ENCODE peak calls at places on chromosome 14, in five cellular contexts. One of them, this sample, is unnamed.

GRCh38 chr14:89399594-89400068 is 17.4 kb downstream of the FOXN3 start:
- DNase-seq in astrocyte: peak
- DNase-seq in PC-3: no peak
- DNase-seq in hepatocyte: peak
- DNase-seq in mammary epithelial cell: no peak
- DNase-seq in this sample: peak

GRCh38 chr14:90666571-90666970 is 149.7 kb downstream of the TTC7B start:
- DNase-seq in hepatocyte: no peak
- DNase-seq in mammary epithelial cell: no peak
- DNase-seq in PC-3: peak
- DNase-seq in astrocyte: no peak
- DNase-seq in this sample: no peak

GRCh38 chr14:51848120-51848519 is 12.3 kb upstream of the GNG2 start:
- DNase-seq in hepatocyte: no peak
- DNase-seq in astrocyte: no peak
- DNase-seq in mammary epithelial cell: peak
- DNase-seq in PC-3: no peak
- DNase-seq in this sample: no peak

GRCh38 chr14:61147369-61147897 is 133.7 kb downstream of the TMEM30B start:
- DNase-seq in hepatocyte: no peak
- DNase-seq in mammary epithelial cell: peak
- DNase-seq in astrocyte: peak
- DNase-seq in PC-3: no peak
- DNase-seq in this sample: peak

GRCh38 chr14:102029956-102030355 is 56.9 kb downstream of the HSP90AA1 start:
- DNase-seq in hepatocyte: no peak
- DNase-seq in mammary epithelial cell: no peak
- DNase-seq in astrocyte: peak
- DNase-seq in PC-3: peak
- DNase-seq in this sample: peak

GRCh38 chr14:49207451-49207850 is 378.7 kb downstream of the RPS29 start:
- DNase-seq in mammary epithelial cell: no peak
- DNase-seq in hepatocyte: no peak
- DNase-seq in PC-3: no peak
- DNase-seq in astrocyte: no peak
- DNase-seq in this sample: no peak

GRCh38 chr14:53630336-53630735 is 326.3 kb downstream of the BMP4 start:
- DNase-seq in hepatocyte: no peak
- DNase-seq in astrocyte: peak
- DNase-seq in PC-3: no peak
- DNase-seq in mammary epithelial cell: no peak
- DNase-seq in this sample: no peak

GRCh38 chr14:81849714-81850113 is 316.1 kb upstream of the SEL1L start:
- DNase-seq in PC-3: no peak
- DNase-seq in mammary epithelial cell: no peak
- DNase-seq in hepatocyte: no peak
- DNase-seq in astrocyte: no peak
- DNase-seq in this sample: no peak

GRCh38 chr14:22484638-22485037 is 104.4 kb downstream of the DAD1 start:
- DNase-seq in mammary epithelial cell: no peak
- DNase-seq in astrocyte: peak
- DNase-seq in PC-3: no peak
- DNase-seq in hepatocyte: peak
- DNase-seq in this sample: no peak

GRCh38 chr14:63663428-63664142 is 21.9 kb upstream of the WDR89 start:
- DNase-seq in mammary epithelial cell: no peak
- DNase-seq in astrocyte: no peak
- DNase-seq in hepatocyte: no peak
- DNase-seq in PC-3: no peak
- DNase-seq in this sample: no peak

GRCh38 chr14:52332269-52332668 is 18.2 kb downstream of the PTGER2 start:
- DNase-seq in PC-3: no peak
- DNase-seq in hepatocyte: no peak
- DNase-seq in mammary epithelial cell: no peak
- DNase-seq in astrocyte: peak
- DNase-seq in this sample: peak

GRCh38 chr14:104422301-104423223 is 157.0 kb upstream of the C14orf180 start:
- DNase-seq in hepatocyte: no peak
- DNase-seq in astrocyte: no peak
- DNase-seq in PC-3: no peak
- DNase-seq in mammary epithelial cell: no peak
- DNase-seq in this sample: no peak

GRCh38 chr14:93009471-93010117 is 86.6 kb downstream of the CHGA start:
- DNase-seq in PC-3: no peak
- DNase-seq in astrocyte: no peak
- DNase-seq in hepatocyte: no peak
- DNase-seq in mammary epithelial cell: no peak
- DNase-seq in this sample: no peak

GRCh38 chr14:28766505-28767238 is at the start of gene FOXG1:
- DNase-seq in astrocyte: no peak
- DNase-seq in mammary epithelial cell: no peak
- DNase-seq in PC-3: no peak
- DNase-seq in hepatocyte: no peak
- DNase-seq in this sample: peak

GRCh38 chr14:70585221-70585620 is 15.2 kb downstream of the MED6 start:
- DNase-seq in astrocyte: no peak
- DNase-seq in PC-3: peak
- DNase-seq in mammary epithelial cell: peak
- DNase-seq in hepatocyte: no peak
- DNase-seq in this sample: no peak

GRCh38 chr14:66473223-66473622 is 12.9 kb upstream of the CCDC196 start:
- DNase-seq in hepatocyte: no peak
- DNase-seq in mammary epithelial cell: no peak
- DNase-seq in astrocyte: no peak
- DNase-seq in PC-3: no peak
- DNase-seq in this sample: no peak

GRCh38 chr14:105490572-105491365 is at the start of gene TEDC1:
- DNase-seq in hepatocyte: peak
- DNase-seq in PC-3: peak
- DNase-seq in mammary epithelial cell: peak
- DNase-seq in astrocyte: peak
- DNase-seq in this sample: peak
- TF ChIP-seq EZH2 in hepatocyte: no peak
- TF ChIP-seq EZH2 in PC-3: no peak
- TF ChIP-seq EZH2 in mammary epithelial cell: no peak
- TF ChIP-seq EZH2 in astrocyte: peak
- TF ChIP-seq EZH2 in this sample: peak

DNA sequence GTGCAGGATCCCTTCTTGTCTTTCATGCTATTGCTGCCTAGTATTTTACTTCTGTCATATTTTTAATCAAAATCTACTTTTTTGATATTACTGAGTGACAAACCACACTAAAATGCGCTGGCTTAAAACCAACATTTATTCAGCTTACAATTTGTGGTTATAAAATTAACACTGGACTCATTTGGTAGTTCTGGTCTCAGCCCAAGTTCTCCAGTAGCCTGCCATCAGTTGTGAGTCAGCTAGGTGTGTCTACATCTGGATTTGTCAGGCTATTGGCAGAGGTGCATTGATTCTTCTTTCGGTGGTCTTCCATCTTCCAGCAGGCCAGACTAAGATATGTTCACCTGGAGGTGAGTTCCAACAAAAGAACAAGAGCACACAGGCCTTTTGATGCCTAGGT is 765.1 kb upstream of the FBXO33 start:
- DNase-seq in astrocyte: peak
- DNase-seq in PC-3: peak
- DNase-seq in mammary epithelial cell: no peak
- DNase-seq in hepatocyte: no peak
- DNase-seq in this sample: peak
- H2AFZ ChIP-seq in astrocyte: no peak
- H2AFZ ChIP-seq in PC-3: no peak
- H2AFZ ChIP-seq in mammary epithelial cell: no peak
- H2AFZ ChIP-seq in hepatocyte: no peak
- H2AFZ ChIP-seq in this sample: no peak

GRCh38 chr14:31291210-31291609 is 83.6 kb upstream of the HECTD1 start:
- DNase-seq in PC-3: no peak
- DNase-seq in astrocyte: peak
- DNase-seq in mammary epithelial cell: no peak
- DNase-seq in hepatocyte: no peak
- DNase-seq in this sample: peak

GRCh38 chr14:31287294-31287972 is 79.8 kb upstream of the HECTD1 start:
- DNase-seq in hepatocyte: no peak
- DNase-seq in astrocyte: no peak
- DNase-seq in mammary epithelial cell: no peak
- DNase-seq in PC-3: no peak
- DNase-seq in this sample: no peak

GRCh38 chr14:31283153-31283552 is 75.6 kb upstream of the HECTD1 start:
- DNase-seq in hepatocyte: no peak
- DNase-seq in astrocyte: no peak
- DNase-seq in mammary epithelial cell: no peak
- DNase-seq in PC-3: no peak
- DNase-seq in this sample: no peak

GRCh38 chr14:31283568-31284252 is 76.1 kb upstream of the HECTD1 start:
- DNase-seq in astrocyte: peak
- DNase-seq in PC-3: no peak
- DNase-seq in mammary epithelial cell: no peak
- DNase-seq in hepatocyte: no peak
- DNase-seq in this sample: no peak

DNA sequence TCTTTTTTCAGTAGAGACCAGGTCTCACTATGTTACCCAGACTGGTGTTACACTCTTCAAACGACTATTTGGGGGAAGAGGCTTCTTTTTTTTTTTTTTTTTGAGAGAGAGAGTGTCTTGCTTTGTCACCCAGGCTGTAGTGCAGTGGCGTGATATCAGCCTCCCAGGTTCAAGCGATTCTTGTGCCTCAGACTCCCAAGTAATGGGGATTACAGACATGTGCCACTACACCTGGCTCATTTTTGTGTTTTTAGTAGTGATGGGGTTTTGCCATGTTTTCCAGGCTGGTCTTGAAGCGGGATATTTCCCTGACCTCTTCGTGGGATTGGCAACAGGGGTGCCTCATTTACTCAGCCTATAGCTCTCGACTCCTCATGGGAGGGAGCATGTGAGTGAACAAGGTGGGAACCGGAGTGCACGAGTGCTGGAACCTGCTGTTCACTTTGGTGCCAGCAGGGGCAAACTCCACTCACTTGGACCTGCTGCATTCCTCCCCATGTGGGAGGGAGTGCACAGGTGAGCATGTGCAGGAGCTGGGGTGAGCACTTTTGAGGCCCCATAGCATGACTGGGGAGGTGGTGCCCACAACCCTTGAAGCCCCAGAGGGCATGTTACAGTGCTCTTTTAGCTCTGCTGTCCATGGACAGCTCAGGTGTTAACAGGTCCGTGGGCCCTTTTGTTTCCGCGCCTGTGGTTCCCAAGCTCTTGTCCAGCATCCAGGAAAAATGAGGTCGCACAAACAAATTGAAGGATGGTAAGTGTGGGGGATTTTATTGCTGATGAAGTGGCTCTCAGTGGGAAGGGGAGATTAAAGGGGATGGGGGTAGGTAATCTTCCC is 79.1 kb upstream of the HECTD1 start:
- DNase-seq in hepatocyte: peak
- DNase-seq in mammary epithelial cell: no peak
- DNase-seq in astrocyte: no peak
- DNase-seq in PC-3: peak
- DNase-seq in this sample: no peak
- TF ChIP-seq EZH2 in hepatocyte: no peak
- TF ChIP-seq EZH2 in mammary epithelial cell: no peak
- TF ChIP-seq EZH2 in astrocyte: no peak
- TF ChIP-seq EZH2 in PC-3: no peak
- TF ChIP-seq EZH2 in this sample: no peak

GRCh38 chr14:55101698-55102097 is 27.4 kb upstream of the LGALS3 start:
- DNase-seq in astrocyte: no peak
- DNase-seq in hepatocyte: no peak
- DNase-seq in mammary epithelial cell: no peak
- DNase-seq in PC-3: no peak
- DNase-seq in this sample: no peak
- H2AFZ ChIP-seq in astrocyte: peak
- H2AFZ ChIP-seq in hepatocyte: no peak
- H2AFZ ChIP-seq in mammary epithelial cell: no peak
- H2AFZ ChIP-seq in PC-3: no peak
- H2AFZ ChIP-seq in this sample: no peak

GRCh38 chr14:100567877-100568163 is 19.4 kb downstream of the BEGAIN start:
- DNase-seq in hepatocyte: no peak
- DNase-seq in astrocyte: no peak
- DNase-seq in mammary epithelial cell: no peak
- DNase-seq in PC-3: no peak
- DNase-seq in this sample: no peak
- TF ChIP-seq EZH2 in hepatocyte: no peak
- TF ChIP-seq EZH2 in astrocyte: no peak
- TF ChIP-seq EZH2 in mammary epithelial cell: no peak
- TF ChIP-seq EZH2 in PC-3: no peak
- TF ChIP-seq EZH2 in this sample: no peak

DNA sequence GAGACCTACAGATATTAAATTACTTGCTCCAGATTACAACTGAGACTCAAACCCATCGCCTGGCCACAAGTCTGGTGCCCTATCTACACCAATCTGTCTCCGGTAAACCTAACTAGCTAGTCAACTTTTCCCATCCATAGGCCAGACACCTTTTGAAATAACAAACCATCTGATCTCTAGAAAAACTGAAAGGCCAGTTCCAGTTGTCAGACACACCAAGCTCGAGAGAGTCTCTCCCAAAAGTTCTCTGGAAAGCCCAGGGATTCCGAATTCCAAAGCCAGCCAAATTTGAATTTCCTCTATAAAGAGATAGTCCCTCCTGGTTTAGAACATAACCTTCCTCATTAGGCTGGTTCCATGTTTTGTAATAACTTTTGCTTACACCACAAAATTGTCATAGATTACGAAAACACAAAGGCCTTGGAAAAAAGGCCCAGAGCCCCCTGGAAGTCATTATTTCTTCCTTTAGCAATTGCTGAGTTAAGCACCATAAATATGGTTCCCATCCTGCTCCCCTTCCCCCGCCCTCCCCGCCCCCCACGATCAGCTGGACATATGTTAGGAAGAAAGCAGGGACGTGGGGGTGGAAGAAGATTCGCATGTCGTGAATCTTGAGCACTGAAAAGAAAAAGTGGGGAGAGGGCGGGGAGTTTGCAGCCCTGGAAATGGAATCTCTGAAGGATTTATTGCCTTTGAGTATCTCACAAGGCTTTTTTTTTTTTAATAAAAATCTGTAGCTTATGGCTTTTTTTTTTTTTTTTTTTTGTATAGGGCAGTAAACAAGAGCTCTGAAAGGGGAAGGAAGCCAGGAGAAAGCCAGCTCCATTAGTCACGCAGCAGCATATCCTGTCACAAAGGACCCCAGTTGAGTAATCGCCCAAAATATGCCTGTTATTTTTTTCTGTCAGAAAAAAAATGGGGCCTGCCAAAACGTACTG is 110.4 kb downstream of the ZFP36L1 start:
- DNase-seq in hepatocyte: peak
- DNase-seq in PC-3: peak
- DNase-seq in mammary epithelial cell: peak
- DNase-seq in astrocyte: peak
- DNase-seq in this sample: peak
- H2AFZ ChIP-seq in hepatocyte: no peak
- H2AFZ ChIP-seq in PC-3: peak
- H2AFZ ChIP-seq in mammary epithelial cell: no peak
- H2AFZ ChIP-seq in astrocyte: peak
- H2AFZ ChIP-seq in this sample: no peak

GRCh38 chr14:74240794-74241610 is 1.8 kb downstream of the VSX2 start:
- DNase-seq in PC-3: no peak
- DNase-seq in hepatocyte: no peak
- DNase-seq in mammary epithelial cell: no peak
- DNase-seq in astrocyte: no peak
- DNase-seq in this sample: peak
- TF ChIP-seq EZH2 in PC-3: peak
- TF ChIP-seq EZH2 in hepatocyte: peak
- TF ChIP-seq EZH2 in mammary epithelial cell: peak
- TF ChIP-seq EZH2 in astrocyte: peak
- TF ChIP-seq EZH2 in this sample: peak

GRCh38 chr14:75995372-75996041 is 9.9 kb downstream of the IFT43 start:
- DNase-seq in hepatocyte: no peak
- DNase-seq in mammary epithelial cell: no peak
- DNase-seq in astrocyte: no peak
- DNase-seq in PC-3: no peak
- DNase-seq in this sample: peak
- H2AFZ ChIP-seq in hepatocyte: no peak
- H2AFZ ChIP-seq in mammary epithelial cell: no peak
- H2AFZ ChIP-seq in astrocyte: no peak
- H2AFZ ChIP-seq in PC-3: no peak
- H2AFZ ChIP-seq in this sample: peak